ENCODE peak calls at places on chromosomes 16 and 17, in four cellular contexts. L is H1, C is IMR-90, H is neuronal stem cell. K is an unnamed sample. For H3K36me3, the result is how much of the 10 kb centered on the place peaks cover.

GRCh38 chr17:74430706-74431567 is 951 bp upstream of the GPRC5C start:
- DNase-seq in L (peak), C (peak), H (peak), K (peak)

GRCh38 chr16:85698459-85699223 is 9.9 kb upstream of the GINS2 start:
- DNase-seq in L (no peak), C (no peak), H (no peak), K (no peak)

GRCh38 chr16:14586637-14587036 is 43.4 kb downstream of the PARN start:
- DNase-seq in L (no peak), C (no peak), H (no peak), K (no peak)

GRCh38 chr16:67025151-67025550 is 3.8 kb upstream of the CBFB start:
- DNase-seq in L (no peak), C (no peak), H (no peak), K (no peak)

GRCh38 chr17:74455025-74455585 is 11.3 kb upstream of the CD300A start:
- DNase-seq in L (no peak), C (no peak), H (no peak), K (no peak)

GRCh38 chr17:73288534-73289302 is 23.1 kb downstream of the CDC42EP4 start:
- DNase-seq in L (no peak), C (no peak), H (no peak), K (no peak)

GRCh38 chr17:3400008-3400407 is 1.8 kb upstream of the OR1E1 start:
- DNase-seq in L (no peak), C (no peak), H (no peak), K (no peak)

GRCh38 chr16:28096974-28097373 is 33.5 kb upstream of the GSG1L start:
- DNase-seq in L (no peak), C (no peak), H (no peak), K (no peak)

GRCh38 chr17:43524945-43525575 is 21.1 kb downstream of the ETV4 start:
- DNase-seq in L (no peak), C (peak), H (no peak), K (peak)

GRCh38 chr17:77329741-77330531 is 189.2 kb downstream of the SEC14L1 start:
- DNase-seq in L (no peak), C (no peak), H (no peak), K (no peak)

GRCh38 chr16:30948956-30949654 is at the start of gene ORAI3:
- DNase-seq in L (peak), C (peak), H (peak), K (peak)

GRCh38 chr16:26787924-26788323 is 278.8 kb upstream of the C16orf82 start:
- DNase-seq in L (no peak), C (no peak), H (no peak), K (no peak)

GRCh38 chr16:46812781-46813555 is 18.0 kb downstream of the C16orf87 start:
- DNase-seq in L (no peak), C (no peak), H (no peak), K (no peak)

GRCh38 chr17:2054740-2055493 is at the start of gene HIC1:
- DNase-seq in L (peak), C (peak), H (peak), K (peak)

GRCh38 chr17:1592751-1593629 is 30.4 kb upstream of the PITPNA start:
- DNase-seq in L (no peak), C (no peak), H (no peak), K (no peak)

GRCh38 chr17:36869441-36869840 is 67.8 kb upstream of the LHX1 start:
- DNase-seq in L (no peak), C (no peak), H (no peak), K (no peak)

GRCh38 chr17:82750241-82750905 is 1.5 kb upstream of the TBCD start:
- DNase-seq in L (peak), C (no peak), H (no peak), K (no peak)

GRCh38 chr17:248337-249235 is 67.1 kb upstream of the DOC2B start:
- DNase-seq in L (no peak), C (no peak), H (no peak), K (no peak)

GRCh38 chr16:87348616-87349157 is 31.5 kb upstream of the C16orf95 start:
- DNase-seq in L (no peak), C (no peak), H (no peak), K (no peak)

GRCh38 chr17:77609553-77610517 is 348.7 kb upstream of the TNRC6C start:
- DNase-seq in L (peak), C (no peak), H (no peak), K (no peak)

GRCh38 chr17:36524428-36524876 is 10.2 kb downstream of the MYO19 start:
- DNase-seq in L (no peak), C (peak), H (no peak), K (no peak)

GRCh38 chr16:75063549-75064082 is 53.0 kb downstream of the LDHD start:
- DNase-seq in L (no peak), C (no peak), H (no peak), K (no peak)

GRCh38 chr16:50836121-50836541 is 94.2 kb downstream of the CYLD start:
- DNase-seq in L (peak), C (no peak), H (no peak), K (no peak)

GRCh38 chr16:65769055-65769465 is 597.4 kb upstream of the CDH5 start:
- DNase-seq in L (no peak), C (peak), H (no peak), K (peak)

GRCh38 chr17:9269350-9270035 is 248.2 kb downstream of the NTN1 start:
- DNase-seq in L (no peak), C (no peak), H (no peak), K (no peak)

GRCh38 chr17:9266769-9267168 is 245.5 kb downstream of the NTN1 start:
- DNase-seq in L (no peak), C (no peak), H (no peak), K (peak)

GRCh38 chr17:9268546-9268945 is 247.2 kb downstream of the NTN1 start:
- DNase-seq in L (no peak), C (peak), H (no peak), K (peak)

GRCh38 chr17:9270921-9271320 is 249.6 kb downstream of the NTN1 start:
- DNase-seq in L (no peak), C (no peak), H (no peak), K (peak)

GRCh38 chr17:9266031-9266680 is 244.8 kb downstream of the NTN1 start:
- DNase-seq in L (no peak), C (no peak), H (no peak), K (peak)
- H3K23ac ChIP-seq in L (no peak), C (no peak), H (no peak), K (no peak)

DNA sequence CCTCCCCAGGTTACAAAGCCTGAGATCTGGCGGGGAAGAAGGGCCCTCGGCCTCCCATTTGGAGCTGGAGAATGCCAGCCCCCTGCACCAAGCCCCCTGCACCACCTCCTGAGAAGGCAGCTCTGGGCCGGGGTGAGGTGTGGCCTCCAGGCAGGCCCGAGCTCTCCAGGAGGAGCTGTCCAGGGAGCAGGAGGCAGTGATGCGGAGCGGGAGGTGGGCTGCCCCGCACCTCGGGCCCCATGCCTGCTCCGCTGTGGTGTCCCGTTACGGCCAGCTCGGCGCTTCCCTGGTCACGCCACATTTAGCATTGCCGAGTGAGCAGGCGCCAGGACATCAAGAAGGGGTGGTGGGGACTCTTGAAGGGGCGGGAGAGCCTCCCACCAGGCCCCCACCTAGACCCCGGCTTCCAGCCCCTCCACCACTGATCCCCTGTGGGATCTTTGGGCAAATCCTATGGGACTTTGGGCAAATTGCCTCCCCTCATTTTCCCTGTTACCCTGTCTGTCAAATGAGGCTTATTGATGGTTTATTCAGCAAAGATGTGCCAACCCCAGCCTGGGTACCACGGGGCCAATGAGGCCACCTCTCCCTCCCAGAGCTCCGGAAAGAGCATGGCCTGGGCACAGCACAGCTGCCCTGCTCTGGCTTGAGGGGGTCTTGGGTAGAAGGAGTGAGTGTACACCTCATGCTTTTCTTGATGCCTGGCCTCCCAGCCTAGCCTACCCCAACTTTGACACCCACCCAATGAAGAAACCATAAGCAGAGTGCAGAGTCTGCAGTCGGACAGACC is 15.3 kb downstream of the FOXN1 start:
- DNase-seq in L (peak), C (no peak), H (no peak), K (no peak)
- H3K4me2 ChIP-seq in L (peak), C (no peak), H (no peak), K (no peak)

DNA sequence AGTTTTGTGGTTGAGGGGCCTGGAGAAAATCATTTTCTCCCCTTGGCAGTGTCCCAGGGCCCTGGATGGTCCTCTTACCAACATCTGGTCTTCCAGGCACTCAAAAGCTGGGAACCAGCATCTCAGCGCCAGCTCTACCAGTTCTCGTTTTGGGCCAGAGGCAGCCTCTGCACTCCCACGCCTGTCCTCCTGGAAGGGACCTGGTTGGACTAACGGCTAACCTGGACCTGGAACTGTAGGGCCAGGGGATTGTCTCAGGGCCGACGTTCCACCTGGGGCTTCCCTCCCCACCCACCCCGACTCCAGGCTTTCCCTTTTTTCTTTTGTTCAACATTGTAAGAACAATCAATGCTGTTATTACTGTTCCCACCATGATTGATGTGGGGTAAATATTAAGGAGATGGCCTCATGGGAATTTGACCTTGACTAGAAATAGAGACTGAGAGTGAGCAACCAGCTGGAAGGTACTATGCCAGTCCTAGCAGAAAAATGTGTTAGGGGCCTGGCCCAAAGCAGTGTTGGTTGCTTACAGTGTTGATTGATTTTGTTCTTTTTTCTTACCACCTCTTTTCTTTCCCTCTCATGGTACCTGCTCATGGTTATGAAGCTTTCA is 81.4 kb downstream of the ABCC6 start:
- DNase-seq in L (no peak), C (no peak), H (no peak), K (no peak)
- H3K36me3 ChIP-seq in L (half or more), C (half or more), H (under half), K (under half)

GRCh38 chr16:89200124-89200849 is at the start of gene SLC22A31:
- DNase-seq in L (peak), C (no peak), H (no peak), K (no peak)
- H3K23ac ChIP-seq in L (no peak), C (no peak), H (peak), K (no peak)

GRCh38 chr16:83968891-83969672 is 1.0 kb downstream of the NECAB2 start:
- DNase-seq in L (no peak), C (no peak), H (no peak), K (no peak)
- H3K4me2 ChIP-seq in L (peak), C (no peak), H (peak), K (peak)

GRCh38 chr17:5378566-5379207 is 40.8 kb downstream of the NUP88 start:
- DNase-seq in L (no peak), C (no peak), H (no peak), K (no peak)

GRCh38 chr17:5370411-5370810 is 49.1 kb downstream of the NUP88 start:
- DNase-seq in L (no peak), C (no peak), H (no peak), K (no peak)

DNA sequence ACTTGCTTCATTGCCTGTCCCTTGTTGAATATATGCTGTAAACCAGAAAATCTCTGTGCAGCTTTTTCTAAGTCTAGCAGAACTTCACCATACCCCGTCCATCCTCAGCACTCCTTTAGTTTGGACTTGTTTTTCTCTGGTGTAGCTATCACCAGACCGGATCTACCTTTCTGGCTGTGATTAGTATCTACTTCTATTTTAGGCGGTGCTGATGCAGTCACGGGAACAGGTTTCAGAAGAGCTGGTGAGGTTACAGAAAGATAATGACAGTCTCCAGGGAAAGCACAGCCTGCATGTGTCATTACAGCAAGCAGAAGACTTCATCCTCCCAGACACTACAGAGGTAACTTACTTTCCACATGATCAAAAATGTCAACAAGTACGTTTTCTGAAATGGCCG is 46.4 kb downstream of the NUP88 start:
- DNase-seq in L (no peak), C (no peak), H (no peak), K (peak)
- H3K36me3 ChIP-seq in L (half or more), C (under half), H (under half), K (under half)

GRCh38 chr17:35477248-35477647 is 28.7 kb upstream of the SLFN13 start:
- DNase-seq in L (no peak), C (no peak), H (no peak), K (no peak)
- H3K23ac ChIP-seq in L (no peak), C (no peak), H (no peak), K (no peak)

K was measured in trophoblast cell.